ENCODE peak calls at places on chromosomes 12 and 14, in eight cellular contexts. Y is GM23338, U is suprapubic skin, W is stomach, O is spleen, K is endothelial cell of umbilical vein, A is prostate gland, D is H1. X is an unnamed sample.

GRCh38 chr14:59248170-59248569 is 59.7 kb downstream of the DAAM1 start:
- DNase-seq in O (no peak), U (no peak), W (no peak), D (no peak), K (peak), Y (no peak), A (no peak), X (no peak)

GRCh38 chr12:57248934-57249742 is 1.8 kb downstream of the STAC3 start:
- DNase-seq in O (no peak), Y (peak), W (no peak), A (no peak), K (no peak), U (no peak), D (no peak), X (no peak)

GRCh38 chr12:108410689-108411088 is 71.6 kb upstream of the CMKLR1 start:
- DNase-seq in A (no peak), D (no peak), Y (no peak), O (no peak), K (no peak), U (no peak), W (no peak), X (no peak)

GRCh38 chr12:1972856-1973317 is 31.4 kb downstream of the DCP1B start:
- DNase-seq in A (peak), K (peak), D (no peak), W (no peak), O (no peak), U (no peak), Y (no peak), X (peak)

GRCh38 chr12:104347374-104348075 is 44.0 kb downstream of the EID3 start:
- DNase-seq in U (no peak), A (no peak), K (no peak), W (no peak), Y (no peak), D (no peak), O (no peak), X (no peak)

GRCh38 chr12:128365831-128366231 is 98.9 kb downstream of the TMEM132C start:
- DNase-seq in O (no peak), K (no peak), W (no peak), A (no peak), Y (no peak), D (no peak), U (no peak), X (no peak)

GRCh38 chr12:103249614-103250013 is 246.2 kb downstream of the C12orf42 start:
- DNase-seq in O (no peak), W (no peak), Y (no peak), D (no peak), U (no peak), A (no peak), K (no peak), X (no peak)

GRCh38 chr12:105226219-105226618 is 9.8 kb downstream of the APPL2 start:
- DNase-seq in U (peak), D (no peak), Y (peak), A (peak), K (peak), O (no peak), W (peak), X (peak)

GRCh38 chr12:19772776-19773175 is 333.5 kb downstream of the AEBP2 start:
- DNase-seq in K (no peak), A (no peak), U (no peak), O (no peak), W (no peak), Y (no peak), D (no peak), X (no peak)

GRCh38 chr14:25400607-25401206 is 350.8 kb upstream of the STXBP6 start:
- DNase-seq in Y (peak), K (peak), W (peak), D (no peak), O (no peak), A (peak), U (no peak), X (peak)

GRCh38 chr12:122079038-122079531 is 529 bp downstream of the MLXIP start:
- DNase-seq in U (peak), W (peak), Y (peak), D (no peak), A (no peak), O (peak), K (peak), X (peak)

GRCh38 chr12:85405781-85406522 is 125.9 kb downstream of the ALX1 start:
- DNase-seq in D (no peak), A (no peak), Y (no peak), K (no peak), U (no peak), W (no peak), O (no peak), X (no peak)

GRCh38 chr14:66507181-66507721 is 696 bp upstream of the GPHN start:
- DNase-seq in A (no peak), U (no peak), D (no peak), K (no peak), O (no peak), W (no peak), Y (peak), X (no peak)

GRCh38 chr12:105120551-105120950 is 13.0 kb downstream of the WASHC4 start:
- DNase-seq in O (no peak), A (no peak), K (no peak), U (no peak), Y (no peak), W (no peak), D (no peak), X (no peak)

GRCh38 chr14:91649930-91650329 is 82.0 kb downstream of the CATSPERB start:
- DNase-seq in K (peak), W (no peak), Y (peak), A (peak), U (no peak), O (no peak), D (no peak), X (no peak)

GRCh38 chr14:91228112-91229004 is 16.1 kb downstream of the GPR68 start:
- DNase-seq in A (no peak), D (no peak), O (peak), W (no peak), U (no peak), Y (peak), K (peak), X (no peak)

GRCh38 chr14:22838631-22839041 is 2.3 kb downstream of the MMP14 start:
- DNase-seq in O (no peak), Y (no peak), D (no peak), K (no peak), A (no peak), W (no peak), U (no peak), X (peak)

GRCh38 chr12:79983492-79983891 is 48.6 kb upstream of the PPP1R12A start:
- DNase-seq in Y (no peak), W (no peak), A (no peak), D (no peak), O (no peak), K (no peak), U (no peak), X (no peak)

GRCh38 chr12:31682136-31682962 is 22.9 kb downstream of the ETFBKMT start:
- DNase-seq in K (peak), O (peak), W (peak), U (no peak), A (peak), D (peak), Y (peak), X (peak)

GRCh38 chr14:23483216-23483854 is 13.8 kb downstream of the NGDN start:
- DNase-seq in Y (peak), K (no peak), A (no peak), U (no peak), O (no peak), W (no peak), D (no peak), X (no peak)

GRCh38 chr14:54116163-54116562 is 159.5 kb upstream of the BMP4 start:
- DNase-seq in Y (no peak), W (no peak), A (no peak), O (no peak), D (no peak), U (no peak), K (no peak), X (no peak)

GRCh38 chr12:102958073-102958829 is 777 bp downstream of the ASCL1 start:
- DNase-seq in K (peak), W (no peak), D (no peak), U (no peak), Y (peak), O (peak), A (no peak), X (no peak)

DNA sequence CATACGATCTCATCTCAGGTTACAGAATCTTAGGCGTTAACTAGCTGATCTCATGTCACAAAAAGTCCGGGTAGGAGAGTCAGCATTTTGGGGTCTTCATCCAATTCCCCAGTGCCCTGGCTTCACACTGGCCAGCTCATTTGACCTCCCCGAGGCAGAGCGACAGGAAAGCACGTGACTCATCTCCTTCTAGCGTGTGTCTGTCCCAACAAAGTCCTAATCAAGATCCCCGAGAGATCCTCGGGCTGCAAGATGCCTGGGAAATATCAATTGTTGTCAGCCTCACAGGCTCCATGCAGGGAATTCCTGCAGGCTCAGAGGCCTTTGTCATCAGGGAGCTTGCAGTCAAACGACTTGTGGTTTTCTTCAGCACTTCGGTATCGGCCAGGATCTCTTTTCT is 57.5 kb downstream of the ZNF664 start:
- DNase-seq in W (no peak), O (no peak), U (no peak), Y (peak), A (no peak), D (no peak), K (peak), X (no peak)
- TF ChIP-seq POLR2AphosphoS5 in W (no peak), O (no peak), U (no peak), Y (no peak), A (no peak), D (no peak), K (no peak), X (no peak)

GRCh38 chr14:76138119-76138757 is 13.5 kb upstream of the GPATCH2L start:
- DNase-seq in O (no peak), K (no peak), Y (no peak), W (no peak), U (no peak), A (no peak), D (no peak), X (no peak)
- H3K4me3 ChIP-seq in O (no peak), K (no peak), Y (peak), W (peak), U (peak), A (peak), D (peak), X (no peak)

DNA sequence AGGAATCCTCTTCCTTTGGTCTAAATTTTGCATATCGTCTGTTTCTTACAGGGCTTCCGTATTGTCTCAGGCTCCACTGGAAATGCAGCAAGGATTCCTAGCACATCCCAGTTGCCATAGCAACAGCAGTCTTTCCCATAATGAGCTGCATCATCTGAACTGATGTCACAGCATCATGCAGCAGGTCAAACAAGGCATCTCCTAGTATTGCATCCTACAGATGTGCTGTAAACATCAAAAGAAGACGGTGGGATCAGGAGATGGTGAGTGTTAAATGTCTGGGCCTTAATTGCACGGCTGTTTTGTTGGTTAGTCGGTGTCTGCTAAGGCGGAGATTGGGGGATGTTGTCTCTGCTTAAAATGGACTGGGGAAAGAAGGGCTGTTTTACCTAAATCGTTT is at the start of gene AKAP6:
- DNase-seq in A (no peak), D (no peak), Y (peak), O (no peak), U (no peak), W (no peak), K (no peak), X (no peak)
- TF ChIP-seq POLR2AphosphoS5 in A (no peak), D (no peak), Y (no peak), O (no peak), U (no peak), W (no peak), K (no peak), X (no peak)

GRCh38 chr14:96229315-96229714 is 24.7 kb downstream of the BDKRB2 start:
- DNase-seq in K (no peak), O (no peak), Y (no peak), D (no peak), W (no peak), U (no peak), A (no peak), X (no peak)
- H3K4me3 ChIP-seq in K (no peak), O (no peak), Y (no peak), D (no peak), W (no peak), U (no peak), A (no peak), X (no peak)

DNA sequence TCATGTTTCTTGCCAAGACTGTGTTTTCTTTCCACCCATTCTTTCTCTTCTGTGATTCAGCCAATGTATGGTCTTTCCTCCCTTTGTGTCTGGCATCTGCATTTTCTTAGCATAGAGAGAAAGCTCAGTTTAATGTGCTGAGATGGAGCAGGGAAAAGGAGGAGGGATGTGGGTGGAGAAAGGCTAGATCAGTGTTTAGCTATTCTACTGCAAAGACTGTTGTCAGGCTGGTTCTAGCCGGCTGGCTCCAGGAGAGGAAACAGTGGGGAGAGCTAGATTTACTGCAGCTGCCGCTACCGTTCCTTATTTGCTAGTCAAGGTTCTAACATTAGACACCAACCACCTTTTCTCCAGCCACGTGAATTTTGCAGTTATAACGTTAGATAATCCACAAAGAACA is 5.2 kb upstream of the RIMKLB start:
- DNase-seq in Y (peak), O (no peak), U (no peak), D (no peak), K (peak), A (peak), W (no peak), X (peak)
- TF ChIP-seq POLR2AphosphoS5 in Y (peak), O (no peak), U (no peak), D (peak), K (peak), A (peak), W (no peak), X (no peak)

DNA sequence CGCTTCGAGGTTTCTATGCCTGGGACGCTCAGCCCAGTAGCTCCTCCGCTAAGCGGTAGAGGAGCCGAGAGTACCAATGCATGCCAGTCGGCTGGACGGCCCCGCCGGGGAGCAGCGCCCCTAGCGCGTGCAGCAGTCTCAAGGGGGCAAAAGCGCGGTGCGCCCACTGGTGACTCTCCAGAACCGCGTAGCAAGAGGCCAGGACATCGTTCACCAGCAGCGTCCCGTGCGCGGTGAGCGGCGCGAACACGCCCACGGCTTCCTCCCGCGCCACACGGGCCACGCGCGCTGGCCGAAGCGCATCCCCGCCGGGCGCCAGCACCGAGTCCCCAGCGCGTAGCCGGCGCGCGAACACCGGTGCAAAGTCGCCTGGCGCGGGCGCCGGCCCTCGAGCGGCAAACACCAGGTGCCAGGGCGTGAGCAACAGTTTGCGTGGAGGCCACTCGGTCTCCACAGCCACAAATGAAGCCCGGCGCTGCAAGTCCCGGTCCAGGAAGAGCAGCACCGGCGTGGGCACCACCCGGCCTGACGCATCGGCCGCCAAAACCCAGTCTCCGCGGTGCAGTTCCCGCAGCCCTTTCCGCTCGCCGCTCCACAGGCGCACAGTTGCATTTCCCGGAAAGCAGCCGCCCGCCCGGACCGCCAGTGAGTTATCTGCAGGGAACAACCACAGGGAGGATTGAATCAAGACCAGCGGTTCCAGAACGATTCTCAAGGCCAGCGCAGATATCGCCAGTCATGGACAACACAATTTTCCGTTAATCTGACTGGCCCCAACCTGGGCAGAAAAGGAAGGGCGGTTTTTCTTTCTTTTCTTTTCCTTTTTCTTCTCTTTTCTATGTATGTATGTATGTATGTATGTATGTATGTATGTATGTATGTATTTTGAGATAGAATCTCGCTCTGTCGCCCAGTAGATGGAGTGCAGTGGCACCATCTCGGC is 4.5 kb downstream of the DHH start:
- DNase-seq in O (peak), U (no peak), D (no peak), W (peak), K (peak), A (no peak), Y (peak), X (no peak)
- H3K4me3 ChIP-seq in O (peak), U (peak), D (peak), W (peak), K (peak), A (no peak), Y (peak), X (no peak)

DNA sequence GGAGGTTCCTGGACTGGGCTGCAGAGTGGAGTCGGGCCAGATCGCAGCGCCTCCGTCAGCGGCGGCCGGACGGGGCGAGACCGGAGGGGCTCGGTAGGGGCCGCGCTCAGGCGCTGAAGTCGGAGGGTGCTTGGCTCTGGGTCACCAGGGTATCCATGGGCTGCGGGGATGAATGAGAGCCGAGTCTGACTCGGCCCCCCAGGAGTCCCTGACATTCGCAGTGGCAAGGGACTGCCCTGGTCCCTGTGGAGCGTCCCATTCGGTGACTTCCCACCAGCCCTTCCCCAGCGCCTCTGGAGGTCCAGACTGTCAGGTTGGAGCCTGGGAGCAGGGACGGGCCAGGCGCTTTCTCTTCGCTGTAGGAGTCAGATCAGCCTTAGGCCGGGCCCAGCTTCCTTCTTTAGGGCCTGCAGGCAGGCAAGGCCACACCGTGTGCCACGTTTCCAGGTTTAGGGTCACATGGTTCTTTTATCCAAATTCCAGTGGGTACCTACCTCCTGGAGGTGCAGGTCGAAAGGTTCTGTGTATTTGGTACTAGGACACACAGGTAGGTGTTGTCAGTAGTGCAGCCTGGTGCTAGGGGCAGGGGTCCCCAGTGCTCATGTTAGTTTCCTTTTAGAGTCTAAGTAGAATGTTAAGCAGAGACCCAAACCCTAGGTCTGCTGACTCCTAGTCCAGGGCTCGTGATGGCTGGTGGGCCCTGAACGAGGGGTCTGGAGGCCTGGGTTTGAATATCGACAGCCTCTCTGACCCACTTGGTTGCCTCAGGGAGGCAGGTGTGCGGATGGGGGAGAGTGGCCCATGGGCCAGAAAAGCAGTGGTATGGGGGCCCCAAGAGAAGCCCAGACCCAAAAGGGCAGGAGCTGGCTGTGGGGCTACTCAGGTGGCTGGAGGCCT is 1.2 kb upstream of the SLC25A29 start:
- DNase-seq in U (no peak), K (peak), Y (peak), O (peak), A (no peak), D (no peak), W (peak), X (peak)
- TF ChIP-seq POLR2AphosphoS5 in U (no peak), K (no peak), Y (no peak), O (no peak), A (no peak), D (no peak), W (no peak), X (no peak)

GRCh38 chr14:52553671-52554575 is 1.3 kb downstream of the GPR137C start:
- DNase-seq in U (peak), W (peak), D (no peak), K (peak), O (peak), A (peak), Y (peak), X (peak)
- H3K4me3 ChIP-seq in U (peak), W (peak), D (peak), K (peak), O (peak), A (peak), Y (peak), X (peak)